ENCODE peak calls at places on chromosomes 12 and 14, in five cellular contexts. O is SJSA1; E is stimulated activated CD8-positive, alpha-beta memory T cell treated with anti-CD3 and anti-CD28 coated beads, Interleukin-7, amount 100 ng/mL, for 1 hour; D is stimulated activated CD4-positive, alpha-beta T cell treated with anti-CD3 and anti-CD28 coated beads, Interleukin-2, amount 100 ng/mL, for 48 hours; J is AG20443. A is an unnamed sample.

GRCh38 chr14:51056431-51056830 is 38.5 kb downstream of the TRIM9 start:
- DNase-seq in O (no peak), D (no peak), E (no peak), J (no peak), A (no peak)

GRCh38 chr14:61322011-61322798 is 826 bp downstream of the PRKCH start:
- DNase-seq in O (no peak), E (no peak), D (no peak), J (no peak), A (no peak)

GRCh38 chr12:95736631-95737030 is 53.9 kb downstream of the NTN4 start:
- DNase-seq in O (no peak), D (no peak), E (no peak), J (peak), A (peak)

GRCh38 chr14:104206281-104206904 is 68.0 kb downstream of the KIF26A start:
- DNase-seq in J (no peak), O (no peak), D (no peak), E (no peak), A (no peak)

GRCh38 chr14:87097021-87097420 is 896.0 kb downstream of the GALC start:
- DNase-seq in O (no peak), E (no peak), J (no peak), D (no peak), A (no peak)

GRCh38 chr14:75223664-75224154 is 47.3 kb upstream of the TMED10 start:
- DNase-seq in O (no peak), J (no peak), E (no peak), D (no peak), A (no peak)

GRCh38 chr12:38124247-38125012 is 192.1 kb upstream of the ALG10B start:
- DNase-seq in E (no peak), O (no peak), D (no peak), J (no peak), A (no peak)

GRCh38 chr14:24315807-24316596 is 4.7 kb downstream of the LTB4R start:
- DNase-seq in E (no peak), J (peak), D (no peak), O (no peak), A (no peak)

GRCh38 chr12:7970475-7971252 is 34.7 kb upstream of the SLC2A3 start:
- DNase-seq in E (peak), O (peak), D (peak), J (peak), A (peak)

GRCh38 chr14:68199465-68200145 is 380.0 kb downstream of the RAD51B start:
- DNase-seq in D (no peak), O (no peak), J (no peak), E (no peak), A (no peak)

GRCh38 chr12:123733243-123733642 is 21.1 kb downstream of the ATP6V0A2 start:
- DNase-seq in O (no peak), E (no peak), J (no peak), D (no peak), A (no peak)

GRCh38 chr12:26281320-26281719 is 85.9 kb downstream of the SSPN start:
- DNase-seq in D (no peak), J (peak), O (no peak), E (no peak), A (no peak)

GRCh38 chr12:108955225-108955835 is 65.5 kb downstream of the SVOP start:
- DNase-seq in J (no peak), O (peak), D (no peak), E (no peak), A (no peak)

GRCh38 chr12:106123551-106123991 is 15.2 kb downstream of the NUAK1 start:
- DNase-seq in O (peak), E (no peak), J (peak), D (no peak), A (peak)

GRCh38 chr14:75597149-75597548 is 18.7 kb downstream of the FLVCR2 start:
- DNase-seq in D (no peak), J (no peak), E (no peak), O (no peak), A (no peak)

GRCh38 chr12:109943811-109944210 is 43.7 kb downstream of the TCHP start:
- DNase-seq in J (no peak), D (no peak), E (no peak), O (no peak), A (no peak)

GRCh38 chr12:124375141-124375788 is 80.4 kb downstream of the RFLNA start:
- DNase-seq in J (no peak), D (no peak), O (no peak), E (no peak), A (no peak)

GRCh38 chr12:103780093-103780440 is 61.0 kb downstream of the NT5DC3 start:
- DNase-seq in O (no peak), E (no peak), D (no peak), J (no peak), A (no peak)

GRCh38 chr12:96327889-96328288 is 72.3 kb downstream of the CDK17 start:
- DNase-seq in J (no peak), O (no peak), D (no peak), E (no peak), A (no peak)

GRCh38 chr14:28375295-28375694 is 391.3 kb upstream of the FOXG1 start:
- DNase-seq in J (no peak), O (peak), E (no peak), D (no peak), A (no peak)

GRCh38 chr12:98645572-98646067 is 530 bp downstream of the APAF1 start:
- DNase-seq in D (no peak), O (no peak), E (no peak), J (peak), A (no peak)

GRCh38 chr12:76030378-76031080 is 1.0 kb downstream of the PHLDA1 start:
- DNase-seq in E (peak), D (peak), J (peak), O (no peak), A (no peak)

GRCh38 chr12:13135336-13136178 is 32.1 kb upstream of the GSG1 start:
- DNase-seq in J (peak), D (no peak), E (no peak), O (peak), A (peak)

GRCh38 chr12:104319918-104320626 is 16.5 kb downstream of the EID3 start:
- DNase-seq in E (no peak), O (no peak), D (no peak), J (no peak), A (no peak)

GRCh38 chr12:26246483-26247164 is 51.3 kb downstream of the SSPN start:
- DNase-seq in E (no peak), D (no peak), O (no peak), J (no peak), A (no peak)

GRCh38 chr14:24013654-24014514 is 25.2 kb downstream of the DHRS4L2 start:
- DNase-seq in J (peak), E (no peak), O (peak), D (peak), A (no peak)

GRCh38 chr12:71166280-71166679 is 8.5 kb upstream of the TSPAN8 start:
- DNase-seq in D (no peak), E (no peak), O (no peak), J (no peak), A (no peak)

A was measured in AG09309.